ENCODE peak calls at places on chromosomes 5 and 9, in eight cellular contexts. One of them, this sample, is unnamed.

GRCh38 chr9:78973906-78974305 is 597.9 kb upstream of the TLE4 start:
- DNase-seq in GM23338: peak
- DNase-seq in K562: no peak
- DNase-seq in endothelial cell of umbilical vein: no peak
- DNase-seq in H1: no peak
- DNase-seq in HCT116: no peak
- DNase-seq in GM12878: no peak
- DNase-seq in HepG2: no peak
- DNase-seq in this sample: no peak

GRCh38 chr5:33726422-33727165 is 165.2 kb downstream of the ADAMTS12 start:
- DNase-seq in GM23338: no peak
- DNase-seq in K562: no peak
- DNase-seq in endothelial cell of umbilical vein: no peak
- DNase-seq in H1: no peak
- DNase-seq in HCT116: no peak
- DNase-seq in GM12878: no peak
- DNase-seq in HepG2: no peak
- DNase-seq in this sample: no peak

GRCh38 chr5:175696855-175697198 is 39.0 kb downstream of the HRH2 start:
- DNase-seq in GM23338: no peak
- DNase-seq in K562: no peak
- DNase-seq in endothelial cell of umbilical vein: no peak
- DNase-seq in H1: no peak
- DNase-seq in HCT116: no peak
- DNase-seq in GM12878: no peak
- DNase-seq in HepG2: no peak
- DNase-seq in this sample: no peak

GRCh38 chr5:167985373-167985772 is 306.1 kb upstream of the WWC1 start:
- DNase-seq in GM23338: no peak
- DNase-seq in K562: no peak
- DNase-seq in endothelial cell of umbilical vein: no peak
- DNase-seq in H1: no peak
- DNase-seq in HCT116: no peak
- DNase-seq in GM12878: no peak
- DNase-seq in HepG2: peak
- DNase-seq in this sample: no peak

GRCh38 chr5:61311836-61312808 is 19.9 kb upstream of the ZSWIM6 start:
- DNase-seq in GM23338: no peak
- DNase-seq in K562: no peak
- DNase-seq in endothelial cell of umbilical vein: peak
- DNase-seq in H1: no peak
- DNase-seq in HCT116: no peak
- DNase-seq in GM12878: no peak
- DNase-seq in HepG2: no peak
- DNase-seq in this sample: no peak

GRCh38 chr9:104844710-104845109 is 80.8 kb downstream of the NIPSNAP3B start:
- DNase-seq in GM23338: no peak
- DNase-seq in K562: no peak
- DNase-seq in endothelial cell of umbilical vein: no peak
- DNase-seq in H1: no peak
- DNase-seq in HCT116: no peak
- DNase-seq in GM12878: no peak
- DNase-seq in HepG2: no peak
- DNase-seq in this sample: no peak

GRCh38 chr9:68740561-68740960 is 35.5 kb downstream of the PIP5K1B start:
- DNase-seq in GM23338: no peak
- DNase-seq in K562: no peak
- DNase-seq in endothelial cell of umbilical vein: no peak
- DNase-seq in H1: no peak
- DNase-seq in HCT116: no peak
- DNase-seq in GM12878: no peak
- DNase-seq in HepG2: peak
- DNase-seq in this sample: no peak

GRCh38 chr5:180673371-180674252 is 24.2 kb upstream of the FLT4 start:
- DNase-seq in GM23338: peak
- DNase-seq in K562: peak
- DNase-seq in endothelial cell of umbilical vein: no peak
- DNase-seq in H1: no peak
- DNase-seq in HCT116: no peak
- DNase-seq in GM12878: no peak
- DNase-seq in HepG2: no peak
- DNase-seq in this sample: no peak

GRCh38 chr5:142925795-142926194 is 155.6 kb downstream of the ARHGAP26 start:
- DNase-seq in GM23338: no peak
- DNase-seq in K562: no peak
- DNase-seq in endothelial cell of umbilical vein: peak
- DNase-seq in H1: no peak
- DNase-seq in HCT116: no peak
- DNase-seq in GM12878: no peak
- DNase-seq in HepG2: no peak
- DNase-seq in this sample: no peak

DNA sequence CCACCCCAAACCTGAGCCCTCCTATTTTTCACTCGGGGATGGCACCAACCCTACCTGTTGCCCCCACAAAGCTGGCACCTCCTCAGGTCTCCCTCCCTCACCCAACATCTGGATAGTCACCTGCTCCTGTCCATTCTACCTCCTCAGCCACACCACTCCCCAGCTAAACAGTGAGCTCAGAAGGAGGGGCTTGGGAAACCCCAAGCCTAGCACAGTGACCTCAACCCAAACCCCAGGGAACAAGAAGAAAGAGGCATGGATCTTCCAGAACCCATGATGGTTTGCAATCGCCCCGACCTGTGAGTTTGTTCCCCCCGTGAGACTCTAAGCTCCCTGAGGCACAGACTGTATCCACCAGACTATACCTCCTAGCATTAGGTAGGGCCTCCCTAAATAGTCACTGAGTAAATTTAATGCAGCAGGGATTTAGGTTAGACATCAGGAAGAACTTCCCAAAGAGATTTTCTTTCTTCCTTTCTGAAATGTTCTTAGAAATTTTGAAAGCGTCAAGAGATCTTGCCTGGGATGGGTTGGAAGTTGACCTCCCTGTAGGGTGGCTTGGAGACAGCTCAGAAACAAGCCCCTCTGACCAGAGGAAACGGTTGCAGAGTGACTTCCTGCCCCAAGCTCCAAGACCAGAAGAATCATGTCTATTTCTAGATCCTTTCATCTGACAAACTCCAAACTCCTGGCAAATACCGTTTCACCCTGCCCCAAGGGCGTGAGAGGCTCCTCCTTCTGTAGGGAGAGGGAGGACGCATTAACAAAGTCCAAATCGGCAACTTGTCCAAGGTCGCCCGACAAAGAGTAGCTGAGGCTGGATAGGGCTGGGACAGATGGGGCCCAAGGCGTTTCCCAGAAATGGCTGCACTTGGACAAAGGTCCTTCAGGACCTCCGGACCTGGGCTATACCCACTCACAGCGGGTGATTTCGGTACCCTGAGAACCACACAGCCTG is 4.1 kb downstream of the FIBCD1 start:
- DNase-seq in GM23338: no peak
- DNase-seq in K562: no peak
- DNase-seq in endothelial cell of umbilical vein: no peak
- DNase-seq in H1: no peak
- DNase-seq in HCT116: no peak
- DNase-seq in GM12878: no peak
- DNase-seq in HepG2: peak
- DNase-seq in this sample: no peak
- TF ChIP-seq EZH2 in GM23338: no peak
- TF ChIP-seq EZH2 in K562: no peak
- TF ChIP-seq EZH2 in endothelial cell of umbilical vein: no peak
- TF ChIP-seq EZH2 in H1: no peak
- TF ChIP-seq EZH2 in HCT116: no peak
- TF ChIP-seq EZH2 in GM12878: no peak
- TF ChIP-seq EZH2 in HepG2: no peak
- TF ChIP-seq EZH2 in this sample: no peak

DNA sequence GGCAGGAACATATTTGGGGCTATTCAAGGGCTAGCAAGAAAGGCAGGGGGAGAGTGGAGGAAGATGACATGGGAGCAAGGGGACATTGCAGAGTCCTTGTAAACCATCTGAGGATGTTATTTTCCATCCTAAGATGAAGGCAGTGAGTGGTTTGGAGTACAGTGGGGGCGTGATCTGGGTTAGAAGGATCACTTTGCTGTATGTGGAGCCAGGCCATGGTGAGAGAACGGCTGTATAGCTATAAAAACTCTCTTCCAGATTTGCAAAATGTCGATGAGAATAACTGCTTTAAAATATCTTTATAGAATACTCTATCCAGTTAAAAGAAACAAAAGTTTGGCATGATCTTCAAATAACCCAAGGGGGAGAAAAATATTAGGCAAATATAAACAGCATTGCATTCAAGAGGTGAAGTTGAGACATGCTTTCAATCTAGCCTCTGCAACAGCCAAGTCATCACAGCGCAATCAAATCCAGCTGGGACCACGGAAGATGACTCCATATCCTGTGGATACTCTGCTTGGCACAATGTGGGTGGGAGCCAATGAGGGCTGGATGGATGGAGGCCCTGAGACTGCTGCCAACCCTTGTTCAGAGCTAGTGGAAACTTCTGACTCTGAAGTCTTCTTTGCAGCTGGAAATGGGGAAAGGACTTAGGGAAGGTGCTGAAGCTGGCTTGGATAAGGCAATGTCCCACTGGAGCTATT is 111.5 kb upstream of the BASP1 start:
- DNase-seq in GM23338: no peak
- DNase-seq in K562: no peak
- DNase-seq in endothelial cell of umbilical vein: peak
- DNase-seq in H1: no peak
- DNase-seq in HCT116: no peak
- DNase-seq in GM12878: no peak
- DNase-seq in HepG2: no peak
- DNase-seq in this sample: no peak
- TF ChIP-seq POLR2AphosphoS5 in GM23338: no peak
- TF ChIP-seq POLR2AphosphoS5 in K562: no peak
- TF ChIP-seq POLR2AphosphoS5 in endothelial cell of umbilical vein: peak
- TF ChIP-seq POLR2AphosphoS5 in H1: no peak
- TF ChIP-seq POLR2AphosphoS5 in HCT116: no peak
- TF ChIP-seq POLR2AphosphoS5 in GM12878: no peak
- TF ChIP-seq POLR2AphosphoS5 in HepG2: no peak
- TF ChIP-seq POLR2AphosphoS5 in this sample: no peak

GRCh38 chr9:121200346-121200745 is 1.3 kb downstream of the RAB14 start:
- DNase-seq in GM23338: no peak
- DNase-seq in K562: no peak
- DNase-seq in endothelial cell of umbilical vein: no peak
- DNase-seq in H1: no peak
- DNase-seq in HCT116: no peak
- DNase-seq in GM12878: no peak
- DNase-seq in HepG2: no peak
- DNase-seq in this sample: no peak

GRCh38 chr9:121201738-121202533 is at the start of gene RAB14:
- DNase-seq in GM23338: peak
- DNase-seq in K562: peak
- DNase-seq in endothelial cell of umbilical vein: peak
- DNase-seq in H1: peak
- DNase-seq in HCT116: peak
- DNase-seq in GM12878: peak
- DNase-seq in HepG2: peak
- DNase-seq in this sample: peak

GRCh38 chr9:121199921-121200320 is 1.7 kb downstream of the RAB14 start:
- DNase-seq in GM23338: no peak
- DNase-seq in K562: peak
- DNase-seq in endothelial cell of umbilical vein: peak
- DNase-seq in H1: no peak
- DNase-seq in HCT116: no peak
- DNase-seq in GM12878: no peak
- DNase-seq in HepG2: no peak
- DNase-seq in this sample: no peak

GRCh38 chr9:121198512-121199042 is 3.1 kb downstream of the RAB14 start:
- DNase-seq in GM23338: no peak
- DNase-seq in K562: no peak
- DNase-seq in endothelial cell of umbilical vein: no peak
- DNase-seq in H1: no peak
- DNase-seq in HCT116: no peak
- DNase-seq in GM12878: no peak
- DNase-seq in HepG2: no peak
- DNase-seq in this sample: no peak

DNA sequence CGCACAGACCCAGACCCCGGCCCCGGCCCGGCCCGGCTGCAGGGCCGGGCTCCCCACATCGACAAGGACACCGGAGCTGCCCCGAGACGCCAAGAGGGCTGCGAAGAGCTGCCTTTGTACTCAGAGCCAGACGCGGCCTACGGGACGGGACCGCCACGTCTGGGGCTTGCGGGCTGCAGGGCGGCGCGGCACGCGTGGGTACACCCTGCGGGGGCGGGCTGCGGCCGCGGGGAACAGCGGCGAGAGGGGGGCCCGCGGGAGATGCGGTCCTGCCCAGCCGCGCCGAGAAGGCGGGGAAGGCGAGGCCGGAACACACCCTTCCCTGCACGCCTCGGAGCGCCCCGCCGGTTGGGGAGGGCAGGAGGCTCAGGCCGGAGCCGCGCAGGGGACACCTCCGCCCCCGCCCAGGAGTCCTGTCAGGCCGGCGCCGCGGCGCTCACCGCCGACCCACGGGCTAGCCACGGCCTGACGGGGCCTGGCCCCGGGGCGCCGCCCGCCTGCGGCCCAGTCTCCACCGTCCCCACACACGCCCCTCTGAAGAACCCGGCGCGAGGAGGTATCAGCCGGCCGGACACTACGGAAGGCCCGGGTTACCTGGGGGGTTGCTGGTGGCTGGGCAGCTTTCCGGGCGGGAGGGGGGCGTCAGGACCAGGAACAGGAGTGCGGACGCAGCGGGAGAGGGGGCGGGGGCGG is 478 bp downstream of the RAB14 start:
- DNase-seq in GM23338: peak
- DNase-seq in K562: peak
- DNase-seq in endothelial cell of umbilical vein: peak
- DNase-seq in H1: no peak
- DNase-seq in HCT116: no peak
- DNase-seq in GM12878: no peak
- DNase-seq in HepG2: no peak
- DNase-seq in this sample: no peak
- TF ChIP-seq EZH2 in GM23338: no peak
- TF ChIP-seq EZH2 in K562: no peak
- TF ChIP-seq EZH2 in endothelial cell of umbilical vein: no peak
- TF ChIP-seq EZH2 in H1: no peak
- TF ChIP-seq EZH2 in HCT116: no peak
- TF ChIP-seq EZH2 in GM12878: no peak
- TF ChIP-seq EZH2 in HepG2: no peak
- TF ChIP-seq EZH2 in this sample: no peak

GRCh38 chr5:146852089-146852488 is 26.5 kb downstream of the PPP2R2B start:
- DNase-seq in GM23338: peak
- DNase-seq in K562: no peak
- DNase-seq in endothelial cell of umbilical vein: no peak
- DNase-seq in H1: no peak
- DNase-seq in HCT116: no peak
- DNase-seq in GM12878: no peak
- DNase-seq in HepG2: no peak
- DNase-seq in this sample: no peak

GRCh38 chr5:146851133-146851532 is 27.4 kb downstream of the PPP2R2B start:
- DNase-seq in GM23338: no peak
- DNase-seq in K562: no peak
- DNase-seq in endothelial cell of umbilical vein: no peak
- DNase-seq in H1: no peak
- DNase-seq in HCT116: no peak
- DNase-seq in GM12878: no peak
- DNase-seq in HepG2: no peak
- DNase-seq in this sample: no peak

GRCh38 chr5:146848133-146848532 is 30.4 kb downstream of the PPP2R2B start:
- DNase-seq in GM23338: no peak
- DNase-seq in K562: no peak
- DNase-seq in endothelial cell of umbilical vein: no peak
- DNase-seq in H1: no peak
- DNase-seq in HCT116: no peak
- DNase-seq in GM12878: no peak
- DNase-seq in HepG2: peak
- DNase-seq in this sample: no peak

GRCh38 chr5:146849694-146850093 is 28.9 kb downstream of the PPP2R2B start:
- DNase-seq in GM23338: no peak
- DNase-seq in K562: no peak
- DNase-seq in endothelial cell of umbilical vein: no peak
- DNase-seq in H1: no peak
- DNase-seq in HCT116: no peak
- DNase-seq in GM12878: no peak
- DNase-seq in HepG2: no peak
- DNase-seq in this sample: no peak
- TF ChIP-seq POLR2AphosphoS5 in GM23338: no peak
- TF ChIP-seq POLR2AphosphoS5 in K562: no peak
- TF ChIP-seq POLR2AphosphoS5 in endothelial cell of umbilical vein: no peak
- TF ChIP-seq POLR2AphosphoS5 in H1: no peak
- TF ChIP-seq POLR2AphosphoS5 in HCT116: no peak
- TF ChIP-seq POLR2AphosphoS5 in GM12878: no peak
- TF ChIP-seq POLR2AphosphoS5 in HepG2: no peak
- TF ChIP-seq POLR2AphosphoS5 in this sample: no peak

This sample was measured in SK-N-MC.